ENCODE peak calls at places on chromosomes 13 and 19, in ten cellular contexts. C, N, O, I, B, L, M, A, U and K are unnamed samples.

GRCh38 chr13:61275740-61276139 is 139.9 kb downstream of the PCDH20 start:
- DNase-seq in A (no peak), L (no peak), N (no peak), M (no peak), O (no peak), U (no peak), C (no peak), B (no peak), I (no peak), K (no peak)

GRCh38 chr13:113275387-113275786 is 21.7 kb upstream of the LAMP1 start:
- DNase-seq in I (peak; percentile 50), O (peak; percentile 43), C (no peak), B (no peak), A (peak; percentile 62), M (peak; percentile 60), L (no peak), N (no peak), U (peak; percentile 46), K (peak; percentile 28)

GRCh38 chr19:1235625-1236538 is 1.9 kb downstream of the CBARP start:
- DNase-seq in C (no peak), U (no peak), I (no peak), A (no peak), M (no peak), B (peak; percentile 80), L (no peak), O (no peak), N (no peak), K (no peak)

GRCh38 chr19:30631035-30631375 is 258.8 kb downstream of the ZNF536 start:
- DNase-seq in C (no peak), B (no peak), M (no peak), L (no peak), I (no peak), N (no peak), O (no peak), U (no peak), A (no peak), K (no peak)

GRCh38 chr13:77507931-77508776 is 27.4 kb upstream of the SCEL start:
- DNase-seq in N (no peak), L (no peak), U (no peak), B (no peak), C (no peak), O (no peak), M (no peak), A (no peak), I (no peak), K (peak; percentile 4)

GRCh38 chr13:83780201-83780600 is 102.1 kb downstream of the SLITRK1 start:
- DNase-seq in N (no peak), A (no peak), M (no peak), I (no peak), C (no peak), B (no peak), U (no peak), L (no peak), O (no peak), K (no peak)

GRCh38 chr19:5154799-5155426 is 185.7 kb downstream of the PTPRS start:
- DNase-seq in U (no peak), M (peak; percentile 6), B (peak; percentile 61), O (no peak), C (no peak), I (no peak), L (no peak), N (peak; percentile 41), A (no peak), K (no peak)

GRCh38 chr13:61728468-61728867 is 312.8 kb upstream of the PCDH20 start:
- DNase-seq in A (no peak), N (no peak), O (no peak), C (no peak), I (no peak), M (no peak), L (no peak), B (no peak), U (no peak), K (no peak)

GRCh38 chr19:22610121-22610520 is 24.0 kb upstream of the ZNF492 start:
- DNase-seq in B (no peak), M (no peak), A (no peak), U (no peak), O (no peak), L (no peak), C (no peak), I (no peak), N (no peak), K (no peak)

GRCh38 chr19:22607653-22608430 is 26.3 kb upstream of the ZNF492 start:
- DNase-seq in A (no peak), N (no peak), B (no peak), I (no peak), C (no peak), M (no peak), U (no peak), L (no peak), O (no peak), K (no peak)

GRCh38 chr19:22606954-22607652 is 27.0 kb upstream of the ZNF492 start:
- DNase-seq in M (no peak), U (no peak), I (no peak), B (no peak), N (no peak), O (no peak), A (no peak), L (no peak), C (no peak), K (no peak)

GRCh38 chr19:22609630-22610029 is 24.5 kb upstream of the ZNF492 start:
- DNase-seq in N (no peak), L (no peak), B (no peak), U (no peak), I (no peak), A (no peak), O (no peak), C (no peak), M (no peak), K (no peak)

GRCh38 chr19:22608441-22608840 is 25.7 kb upstream of the ZNF492 start:
- DNase-seq in L (no peak), I (no peak), A (no peak), N (no peak), B (no peak), C (no peak), U (no peak), O (no peak), M (no peak), K (no peak)
- H3K9me3 ChIP-seq in L (no peaks in the 10 kb centered on the region), I (peaks cover 87% of the 10 kb centered on the region), A (no peaks in the 10 kb centered on the region), N (peaks cover 96% of the 10 kb centered on the region), B (no peaks in the 10 kb centered on the region), C (no peaks in the 10 kb centered on the region), U (no peaks in the 10 kb centered on the region), O (peaks cover 1% of the 10 kb centered on the region), M (no peaks in the 10 kb centered on the region), K (no peaks in the 10 kb centered on the region)

GRCh38 chr19:55578761-55579747 is 1.6 kb downstream of the ZNF579 start:
- DNase-seq in M (no peak), I (no peak), O (no peak), N (no peak), U (no peak), L (no peak), C (no peak), A (no peak), B (peak; percentile 86), K (no peak)

GRCh38 chr19:55580628-55581144 is at the start of gene ZNF579:
- DNase-seq in U (peak; percentile 89), B (peak; percentile 89), N (peak; percentile 89), L (peak; percentile 52), I (peak; percentile 89), A (peak; percentile 92), M (peak; percentile 89), O (peak; percentile 90), C (peak; percentile 69), K (peak; percentile 76)

GRCh38 chr19:55581145-55581827 is 638 bp upstream of the ZNF579 start:
- DNase-seq in O (no peak), A (no peak), U (no peak), N (no peak), C (no peak), L (no peak), M (no peak), I (peak; percentile 40), B (no peak), K (no peak)

GRCh38 chr19:55578031-55578760 is 2.5 kb downstream of the ZNF579 start:
- DNase-seq in N (no peak), I (no peak), B (peak; percentile 80), O (no peak), M (no peak), L (no peak), U (no peak), A (no peak), C (no peak), K (no peak)

DNA sequence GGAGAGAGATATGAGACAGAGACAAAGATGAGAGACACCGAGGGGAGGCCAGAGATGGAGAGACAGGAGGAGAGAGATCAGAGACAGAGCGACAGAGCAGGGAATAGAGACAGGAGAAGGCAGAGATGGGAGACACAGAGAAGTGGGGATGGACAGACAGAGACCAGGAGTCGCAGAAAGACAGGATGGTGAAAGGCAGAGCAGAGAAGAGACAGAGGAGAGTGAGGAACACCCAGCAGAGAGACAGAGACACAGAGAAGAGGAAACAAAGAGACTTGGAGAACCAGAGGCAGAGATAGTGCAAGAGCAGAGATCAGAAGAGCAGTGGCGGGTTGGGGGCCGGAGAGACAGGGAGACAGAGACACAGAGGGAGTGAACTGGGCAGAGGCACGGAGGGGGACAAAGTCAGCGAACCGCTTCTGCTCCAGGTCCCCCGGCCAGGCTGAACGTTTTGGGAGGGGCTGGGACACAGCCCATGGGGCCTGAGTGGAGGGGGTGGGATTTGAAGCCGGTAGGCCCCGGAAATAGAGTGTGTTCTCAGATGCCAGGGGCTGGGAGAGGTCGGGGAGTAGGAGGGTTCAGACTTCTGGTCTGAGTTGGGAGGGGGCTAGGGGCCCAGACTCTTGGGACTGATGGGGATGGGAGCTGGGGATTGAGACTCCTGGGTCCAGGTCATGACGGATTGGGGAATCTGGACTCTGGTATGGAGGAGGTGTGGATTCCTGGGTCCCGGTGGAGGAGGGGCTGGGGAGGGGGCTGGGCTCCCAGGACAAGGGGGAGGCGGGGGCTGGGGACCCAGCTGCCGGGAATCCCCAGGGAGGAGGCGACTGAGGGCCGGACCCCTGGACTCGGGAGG is 654 bp downstream of the ZNF579 start:
- DNase-seq in U (no peak), A (peak; percentile 56), M (no peak), N (no peak), O (no peak), L (no peak), I (no peak), C (no peak), B (no peak), K (no peak)
- TF ChIP-seq POLR2A in U (no peak), A (no peak), M (no peak), N (no peak), O (no peak), L (no peak), I (no peak), C (no peak), B (no peak), K (no peak)

DNA sequence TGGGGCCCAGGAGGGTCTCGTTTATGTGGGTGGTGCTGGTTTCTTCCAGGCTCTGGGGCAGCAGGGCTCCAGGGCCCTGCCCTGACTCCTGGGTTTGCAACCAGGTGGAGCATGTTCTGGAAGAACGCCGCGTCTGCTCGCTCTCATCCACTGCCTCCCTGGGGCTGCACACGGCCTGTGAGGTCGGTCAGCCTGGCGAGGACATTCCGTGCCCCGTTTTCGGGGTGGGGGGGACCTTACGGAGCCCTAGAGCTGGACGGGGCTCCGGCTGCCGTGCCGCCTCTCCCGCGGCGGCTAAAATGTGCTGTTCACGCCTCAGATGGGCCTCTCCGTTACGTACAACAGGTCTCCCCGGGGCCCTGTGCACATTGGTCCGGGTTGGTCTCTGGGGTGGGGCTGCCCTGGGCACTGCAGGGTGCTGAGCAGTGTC is 3.3 kb downstream of the GNA11 start:
- DNase-seq in B (peak; percentile 54), U (no peak), A (peak; percentile 62), C (no peak), M (no peak), O (peak; percentile 41), N (peak; percentile 69), I (peak; percentile 46), L (no peak), K (no peak)
- H3K4me1 ChIP-seq in B (peaks cover 72% of the 10 kb centered on the region), U (peaks cover 75% of the 10 kb centered on the region), A (peaks cover 39% of the 10 kb centered on the region), C (peaks cover 36% of the 10 kb centered on the region), M (peaks cover 47% of the 10 kb centered on the region), O (peaks cover 58% of the 10 kb centered on the region), N (peaks cover 81% of the 10 kb centered on the region), I (peaks cover 78% of the 10 kb centered on the region), L (peaks cover 17% of the 10 kb centered on the region), K (peaks cover 36% of the 10 kb centered on the region)

GRCh38 chr19:58203814-58204475 is 21.1 kb downstream of the ZNF274 start:
- DNase-seq in A (no peak), N (no peak), B (peak; percentile 49), O (no peak), U (no peak), L (no peak), I (no peak), M (no peak), C (no peak), K (no peak)
- H3K9me3 ChIP-seq in A (peaks cover 97% of the 10 kb centered on the region), N (peaks cover 100% of the 10 kb centered on the region), B (peaks cover 100% of the 10 kb centered on the region), O (peaks cover 100% of the 10 kb centered on the region), U (peaks cover 97% of the 10 kb centered on the region), L (peaks cover 63% of the 10 kb centered on the region), I (peaks cover 100% of the 10 kb centered on the region), M (peaks cover 20% of the 10 kb centered on the region), C (no peaks in the 10 kb centered on the region), K (peaks cover 45% of the 10 kb centered on the region)